ENCODE peak calls at places on chromosomes 6 and 20, in eight cellular contexts. Q is endothelial cell of umbilical vein, N is A549, X is H1, W is HCT116, K is HepG2, I is K562, F is GM12878. U is an unnamed sample.

GRCh38 chr6:157228421-157229218 is 94.7 kb downstream of the TMEM242 start:
- DNase-seq in Q (no peak), N (no peak), X (no peak), W (no peak), K (no peak), I (peak), F (no peak), U (no peak)

GRCh38 chr6:71855406-71855805 is 30.9 kb upstream of the RIMS1 start:
- DNase-seq in Q (no peak), N (no peak), X (no peak), W (no peak), K (peak), I (no peak), F (no peak), U (peak)

GRCh38 chr6:76697585-76697984 is 625.1 kb upstream of the IMPG1 start:
- DNase-seq in Q (peak), N (no peak), X (no peak), W (peak), K (no peak), I (no peak), F (no peak), U (peak)

GRCh38 chr20:44066645-44067606 is 120.1 kb downstream of the JPH2 start:
- DNase-seq in Q (no peak), N (no peak), X (peak), W (no peak), K (no peak), I (no peak), F (no peak), U (no peak)

GRCh38 chr6:7585287-7585930 is 4.6 kb upstream of the SNRNP48 start:
- DNase-seq in Q (no peak), N (no peak), X (no peak), W (no peak), K (no peak), I (no peak), F (no peak), U (no peak)

GRCh38 chr20:37757550-37757949 is 63.7 kb downstream of the CTNNBL1 start:
- DNase-seq in Q (no peak), N (no peak), X (no peak), W (no peak), K (no peak), I (no peak), F (no peak), U (peak)

GRCh38 chr20:51840865-51841264 is 38.5 kb upstream of the SALL4 start:
- DNase-seq in Q (no peak), N (no peak), X (no peak), W (no peak), K (no peak), I (no peak), F (no peak), U (no peak)

GRCh38 chr20:34675993-34676641 is 775 bp downstream of the PIGU start:
- DNase-seq in Q (no peak), N (no peak), X (no peak), W (no peak), K (no peak), I (no peak), F (no peak), U (no peak)

GRCh38 chr20:31849306-31849930 is 4.0 kb upstream of the FOXS1 start:
- DNase-seq in Q (no peak), N (no peak), X (no peak), W (no peak), K (no peak), I (no peak), F (no peak), U (no peak)

GRCh38 chr6:95545691-95546090 is 31.6 kb upstream of the MANEA start:
- DNase-seq in Q (no peak), N (no peak), X (no peak), W (no peak), K (no peak), I (no peak), F (no peak), U (no peak)
- TF ChIP-seq MAX in Q (no peak), N (no peak), X (no peak), W (no peak), K (no peak), I (no peak), F (no peak), U (no peak)

DNA sequence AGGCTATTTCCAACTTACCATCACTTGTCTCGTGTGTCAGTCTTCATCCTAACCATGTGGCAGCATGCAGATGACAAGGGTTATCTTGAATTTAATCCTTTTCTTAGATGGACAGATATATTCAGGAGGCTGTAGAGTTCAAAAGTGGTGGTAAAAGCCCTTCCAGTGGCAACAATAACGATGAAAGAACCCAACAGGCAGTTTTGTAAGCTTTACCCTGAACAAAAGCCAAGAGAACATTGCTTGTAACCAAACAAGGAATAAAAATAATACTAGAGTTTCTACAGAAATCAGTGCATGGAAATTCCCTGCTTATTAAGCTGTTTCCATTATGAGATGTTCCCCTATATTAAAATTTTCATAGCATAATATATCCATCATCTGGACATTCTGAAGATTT is 69.7 kb downstream of the PDE7B start:
- DNase-seq in Q (no peak), N (no peak), X (no peak), W (no peak), K (no peak), I (no peak), F (no peak), U (no peak)
- TF ChIP-seq POLR2A in Q (no peak), N (no peak), X (no peak), W (no peak), K (no peak), I (no peak), F (no peak), U (no peak)

GRCh38 chr6:13302751-13303667 is 25.3 kb downstream of the TBC1D7 start:
- DNase-seq in Q (peak), N (peak), X (peak), W (peak), K (peak), I (peak), F (peak), U (peak)
- TF ChIP-seq MAX in Q (peak), N (peak), X (no peak), W (no peak), K (no peak), I (peak), F (no peak), U (peak)

DNA sequence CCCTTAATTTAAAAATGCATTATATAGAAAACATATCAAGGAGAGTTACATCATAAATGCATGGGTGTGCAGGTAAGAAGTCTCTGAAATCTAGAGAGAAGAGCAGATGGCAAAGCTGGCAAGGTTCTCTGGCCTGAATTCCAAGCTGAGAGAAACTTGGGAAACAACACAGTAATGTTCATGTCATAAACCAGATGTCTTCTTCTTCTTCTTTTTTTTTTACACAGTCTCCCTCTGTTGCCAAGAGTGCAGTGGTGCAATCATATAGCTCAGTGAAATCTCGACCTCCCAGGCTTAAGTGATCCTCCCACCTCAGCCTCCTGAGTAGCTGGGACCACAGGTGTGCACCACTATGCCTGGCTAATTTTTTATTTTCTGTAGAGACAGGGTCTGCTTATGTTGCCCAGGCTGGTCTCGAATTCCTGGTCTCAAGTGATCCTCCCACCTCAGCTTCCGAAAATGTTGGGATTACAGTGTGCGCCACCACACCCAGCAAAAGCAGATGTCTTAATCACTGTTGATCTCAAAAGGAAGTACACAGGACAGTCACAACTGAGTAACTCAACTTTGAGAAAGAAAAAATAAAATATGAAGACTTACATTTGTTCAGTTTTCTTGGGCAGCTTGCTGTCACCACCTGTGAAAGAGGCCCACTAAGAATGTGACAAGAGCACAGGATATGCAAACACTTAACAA is 77.3 kb downstream of the DNAAF9 start:
- DNase-seq in Q (no peak), N (no peak), X (no peak), W (no peak), K (no peak), I (no peak), F (no peak), U (peak)
- TF ChIP-seq POLR2A in Q (no peak), N (no peak), X (no peak), W (no peak), K (no peak), I (no peak), F (no peak), U (no peak)

DNA sequence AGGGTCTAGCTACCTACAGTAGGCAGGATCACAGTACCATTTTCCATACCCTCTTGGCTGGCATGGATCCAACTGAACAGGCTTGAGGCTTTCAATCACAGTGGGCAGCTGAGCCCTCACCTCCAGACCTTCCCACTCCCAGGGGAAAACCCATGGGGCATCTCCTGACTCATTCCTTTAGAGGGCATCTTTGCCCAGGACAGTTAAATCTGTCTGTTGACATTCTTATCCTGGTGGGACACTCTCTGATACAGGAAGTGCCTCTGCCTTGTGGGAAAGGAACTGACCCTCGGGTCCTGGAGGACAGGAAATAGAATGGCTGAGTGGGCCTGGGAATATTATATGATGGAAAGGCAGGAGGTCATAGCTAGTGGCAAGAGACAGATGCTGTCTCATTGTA is 10.2 kb upstream of the EPB41L1 start:
- DNase-seq in Q (peak), N (no peak), X (no peak), W (no peak), K (no peak), I (no peak), F (no peak), U (no peak)
- TF ChIP-seq MAX in Q (no peak), N (no peak), X (no peak), W (no peak), K (no peak), I (no peak), F (no peak), U (no peak)